ENCODE peak calls at places on chromosome 10, in seven cellular contexts. One of them, this sample, is unnamed. For H3K4me1 and H3K36me3, the result is how much of the 10 kb centered on the place peaks cover.

GRCh38 chr10:47409866-47410256 is 25.8 kb upstream of the ZNF488 start:
- DNase-seq in esophagus muscularis mucosa: no peak
- DNase-seq in lower lobe of right lung: no peak
- DNase-seq in colonic mucosa: no peak
- DNase-seq in tibial nerve: no peak
- DNase-seq in transverse colon: no peak
- DNase-seq in neural progenitor cell: no peak
- DNase-seq in this sample: no peak

GRCh38 chr10:96588060-96588554 is 1.3 kb upstream of the TM9SF3 start:
- DNase-seq in esophagus muscularis mucosa: no peak
- DNase-seq in lower lobe of right lung: no peak
- DNase-seq in colonic mucosa: no peak
- DNase-seq in tibial nerve: no peak
- DNase-seq in transverse colon: peak
- DNase-seq in neural progenitor cell: no peak
- DNase-seq in this sample: no peak

GRCh38 chr10:2748287-2748686 is 319.1 kb upstream of the PFKP start:
- DNase-seq in esophagus muscularis mucosa: no peak
- DNase-seq in lower lobe of right lung: no peak
- DNase-seq in colonic mucosa: no peak
- DNase-seq in tibial nerve: no peak
- DNase-seq in transverse colon: no peak
- DNase-seq in neural progenitor cell: no peak
- DNase-seq in this sample: no peak

GRCh38 chr10:1120761-1121160 is 64.6 kb downstream of the WDR37 start:
- DNase-seq in esophagus muscularis mucosa: no peak
- DNase-seq in lower lobe of right lung: no peak
- DNase-seq in colonic mucosa: peak
- DNase-seq in tibial nerve: no peak
- DNase-seq in transverse colon: no peak
- DNase-seq in neural progenitor cell: no peak
- DNase-seq in this sample: no peak

GRCh38 chr10:44468965-44469364 is 84.1 kb upstream of the CXCL12 start:
- DNase-seq in esophagus muscularis mucosa: no peak
- DNase-seq in lower lobe of right lung: no peak
- DNase-seq in colonic mucosa: no peak
- DNase-seq in tibial nerve: no peak
- DNase-seq in transverse colon: no peak
- DNase-seq in neural progenitor cell: no peak
- DNase-seq in this sample: no peak

GRCh38 chr10:31350891-31351290 is 31.9 kb downstream of the ZEB1 start:
- DNase-seq in esophagus muscularis mucosa: no peak
- DNase-seq in lower lobe of right lung: no peak
- DNase-seq in colonic mucosa: no peak
- DNase-seq in tibial nerve: no peak
- DNase-seq in transverse colon: no peak
- DNase-seq in neural progenitor cell: no peak
- DNase-seq in this sample: no peak

GRCh38 chr10:129717816-129718547 is 246.1 kb downstream of the EBF3 start:
- DNase-seq in esophagus muscularis mucosa: no peak
- DNase-seq in lower lobe of right lung: no peak
- DNase-seq in colonic mucosa: no peak
- DNase-seq in tibial nerve: no peak
- DNase-seq in transverse colon: no peak
- DNase-seq in neural progenitor cell: no peak
- DNase-seq in this sample: no peak

GRCh38 chr10:107865691-107866090 is 701.2 kb upstream of the SORCS1 start:
- DNase-seq in esophagus muscularis mucosa: no peak
- DNase-seq in lower lobe of right lung: no peak
- DNase-seq in colonic mucosa: no peak
- DNase-seq in tibial nerve: no peak
- DNase-seq in transverse colon: no peak
- DNase-seq in neural progenitor cell: no peak
- DNase-seq in this sample: no peak

GRCh38 chr10:72277996-72278667 is 4.4 kb downstream of the DDIT4 start:
- DNase-seq in esophagus muscularis mucosa: no peak
- DNase-seq in lower lobe of right lung: no peak
- DNase-seq in colonic mucosa: peak
- DNase-seq in tibial nerve: no peak
- DNase-seq in transverse colon: no peak
- DNase-seq in neural progenitor cell: no peak
- DNase-seq in this sample: no peak

GRCh38 chr10:99850767-99851127 is 68.3 kb downstream of the ABCC2 start:
- DNase-seq in esophagus muscularis mucosa: no peak
- DNase-seq in lower lobe of right lung: no peak
- DNase-seq in colonic mucosa: no peak
- DNase-seq in tibial nerve: no peak
- DNase-seq in transverse colon: no peak
- DNase-seq in neural progenitor cell: no peak
- DNase-seq in this sample: no peak

GRCh38 chr10:87931836-87932230 is 68.4 kb downstream of the PTEN start:
- DNase-seq in esophagus muscularis mucosa: no peak
- DNase-seq in lower lobe of right lung: no peak
- DNase-seq in colonic mucosa: no peak
- DNase-seq in tibial nerve: no peak
- DNase-seq in transverse colon: no peak
- DNase-seq in neural progenitor cell: no peak
- DNase-seq in this sample: no peak

GRCh38 chr10:69409968-69410367 is 6.8 kb downstream of the TACR2 start:
- DNase-seq in esophagus muscularis mucosa: no peak
- DNase-seq in lower lobe of right lung: no peak
- DNase-seq in colonic mucosa: no peak
- DNase-seq in tibial nerve: peak
- DNase-seq in transverse colon: peak
- DNase-seq in neural progenitor cell: no peak
- DNase-seq in this sample: peak

GRCh38 chr10:60270426-60270825 is 119.2 kb downstream of the ANK3 start:
- DNase-seq in esophagus muscularis mucosa: no peak
- DNase-seq in lower lobe of right lung: no peak
- DNase-seq in colonic mucosa: no peak
- DNase-seq in tibial nerve: no peak
- DNase-seq in transverse colon: no peak
- DNase-seq in neural progenitor cell: no peak
- DNase-seq in this sample: no peak

GRCh38 chr10:60266513-60266912 is 123.2 kb downstream of the ANK3 start:
- DNase-seq in esophagus muscularis mucosa: no peak
- DNase-seq in lower lobe of right lung: no peak
- DNase-seq in colonic mucosa: no peak
- DNase-seq in tibial nerve: no peak
- DNase-seq in transverse colon: no peak
- DNase-seq in neural progenitor cell: no peak
- DNase-seq in this sample: no peak

GRCh38 chr10:60271319-60272040 is 118.2 kb downstream of the ANK3 start:
- DNase-seq in esophagus muscularis mucosa: no peak
- DNase-seq in lower lobe of right lung: no peak
- DNase-seq in colonic mucosa: no peak
- DNase-seq in tibial nerve: no peak
- DNase-seq in transverse colon: no peak
- DNase-seq in neural progenitor cell: no peak
- DNase-seq in this sample: no peak

GRCh38 chr10:60262647-60263126 is 127.0 kb downstream of the ANK3 start:
- DNase-seq in esophagus muscularis mucosa: no peak
- DNase-seq in lower lobe of right lung: no peak
- DNase-seq in colonic mucosa: no peak
- DNase-seq in tibial nerve: no peak
- DNase-seq in transverse colon: no peak
- DNase-seq in neural progenitor cell: no peak
- DNase-seq in this sample: no peak

DNA sequence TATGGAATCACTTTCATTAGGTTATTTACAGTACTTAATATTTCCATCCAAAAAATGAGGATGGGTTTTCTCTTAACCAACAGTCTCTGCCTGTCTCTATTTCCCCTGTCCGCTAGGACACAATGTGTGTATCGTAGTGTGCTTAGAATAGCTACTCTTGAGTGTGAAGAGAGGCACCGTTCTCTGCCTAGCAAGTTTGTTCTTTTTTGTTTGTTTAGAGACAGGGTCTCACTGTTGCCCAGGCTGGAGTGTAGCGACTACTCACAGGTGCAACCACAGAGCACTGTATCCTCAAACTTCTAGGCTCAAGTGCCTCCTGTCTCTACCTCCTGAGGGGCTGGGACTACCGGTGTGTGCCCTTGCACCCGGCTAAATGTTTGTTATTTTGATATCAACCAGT is 121.9 kb downstream of the ANK3 start:
- DNase-seq in esophagus muscularis mucosa: no peak
- DNase-seq in lower lobe of right lung: no peak
- DNase-seq in colonic mucosa: no peak
- DNase-seq in tibial nerve: no peak
- DNase-seq in transverse colon: no peak
- DNase-seq in neural progenitor cell: no peak
- DNase-seq in this sample: no peak
- H3K4me1 ChIP-seq in esophagus muscularis mucosa: under half
- H3K4me1 ChIP-seq in lower lobe of right lung: under half
- H3K4me1 ChIP-seq in colonic mucosa: under half
- H3K4me1 ChIP-seq in tibial nerve: under half
- H3K4me1 ChIP-seq in transverse colon: under half
- H3K4me1 ChIP-seq in neural progenitor cell: under half
- H3K4me1 ChIP-seq in this sample: under half

DNA sequence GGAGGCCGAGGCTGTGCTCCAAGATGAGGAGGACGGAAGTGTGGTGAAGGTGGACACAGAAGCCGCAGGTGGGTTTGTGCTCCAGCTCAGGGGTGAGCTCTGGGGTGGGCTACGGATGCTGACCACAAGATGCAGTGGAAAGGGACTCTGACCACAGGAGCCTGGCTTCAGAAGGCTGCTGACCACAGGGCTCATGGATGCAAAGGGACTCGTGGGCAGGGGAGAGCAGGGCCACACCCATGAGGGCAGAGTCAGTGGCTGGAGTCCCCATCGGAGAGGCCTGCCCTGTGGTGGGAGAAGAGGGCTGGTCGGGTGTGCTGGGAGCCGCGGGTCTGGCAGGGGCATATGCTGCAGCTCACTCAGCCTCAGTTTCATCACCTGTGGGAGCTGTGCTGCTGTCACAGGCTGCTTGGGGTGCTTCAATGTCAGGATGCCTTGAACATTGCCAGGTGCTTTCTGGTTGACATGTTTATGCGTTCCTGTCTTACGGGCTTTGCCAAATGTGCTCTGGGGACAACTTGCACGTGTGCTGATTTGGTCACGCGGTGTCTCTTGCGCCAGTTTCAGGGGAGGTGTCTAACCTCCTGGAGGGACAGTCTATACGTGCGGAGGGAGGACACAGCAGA is 13.7 kb downstream of the SCART1 start:
- DNase-seq in esophagus muscularis mucosa: peak
- DNase-seq in lower lobe of right lung: no peak
- DNase-seq in colonic mucosa: no peak
- DNase-seq in tibial nerve: no peak
- DNase-seq in transverse colon: no peak
- DNase-seq in neural progenitor cell: no peak
- DNase-seq in this sample: no peak
- H3K36me3 ChIP-seq in esophagus muscularis mucosa: under half
- H3K36me3 ChIP-seq in lower lobe of right lung: under half
- H3K36me3 ChIP-seq in colonic mucosa: under half
- H3K36me3 ChIP-seq in tibial nerve: under half
- H3K36me3 ChIP-seq in transverse colon: under half
- H3K36me3 ChIP-seq in neural progenitor cell: under half
- H3K36me3 ChIP-seq in this sample: under half

GRCh38 chr10:124629842-124630241 is 114.3 kb downstream of the FAM53B start:
- DNase-seq in esophagus muscularis mucosa: no peak
- DNase-seq in lower lobe of right lung: no peak
- DNase-seq in colonic mucosa: no peak
- DNase-seq in tibial nerve: no peak
- DNase-seq in transverse colon: no peak
- DNase-seq in neural progenitor cell: no peak
- DNase-seq in this sample: no peak

GRCh38 chr10:124627851-124628675 is 116.1 kb downstream of the FAM53B start:
- DNase-seq in esophagus muscularis mucosa: no peak
- DNase-seq in lower lobe of right lung: no peak
- DNase-seq in colonic mucosa: no peak
- DNase-seq in tibial nerve: no peak
- DNase-seq in transverse colon: no peak
- DNase-seq in neural progenitor cell: no peak
- DNase-seq in this sample: peak

GRCh38 chr10:124629410-124629809 is 114.8 kb downstream of the FAM53B start:
- DNase-seq in esophagus muscularis mucosa: no peak
- DNase-seq in lower lobe of right lung: no peak
- DNase-seq in colonic mucosa: no peak
- DNase-seq in tibial nerve: no peak
- DNase-seq in transverse colon: no peak
- DNase-seq in neural progenitor cell: no peak
- DNase-seq in this sample: no peak

GRCh38 chr10:124626759-124627380 is 117.3 kb downstream of the FAM53B start:
- DNase-seq in esophagus muscularis mucosa: no peak
- DNase-seq in lower lobe of right lung: peak
- DNase-seq in colonic mucosa: peak
- DNase-seq in tibial nerve: no peak
- DNase-seq in transverse colon: peak
- DNase-seq in neural progenitor cell: no peak
- DNase-seq in this sample: no peak

GRCh38 chr10:124628676-124629021 is 115.5 kb downstream of the FAM53B start:
- DNase-seq in esophagus muscularis mucosa: no peak
- DNase-seq in lower lobe of right lung: no peak
- DNase-seq in colonic mucosa: no peak
- DNase-seq in tibial nerve: no peak
- DNase-seq in transverse colon: no peak
- DNase-seq in neural progenitor cell: no peak
- DNase-seq in this sample: no peak
- H3K27ac ChIP-seq in esophagus muscularis mucosa: peak
- H3K27ac ChIP-seq in lower lobe of right lung: no peak
- H3K27ac ChIP-seq in colonic mucosa: no peak
- H3K27ac ChIP-seq in tibial nerve: peak
- H3K27ac ChIP-seq in transverse colon: no peak
- H3K27ac ChIP-seq in neural progenitor cell: no peak
- H3K27ac ChIP-seq in this sample: peak

GRCh38 chr10:119350529-119351001 is 143.2 kb downstream of the GRK5 start:
- DNase-seq in esophagus muscularis mucosa: no peak
- DNase-seq in lower lobe of right lung: no peak
- DNase-seq in colonic mucosa: no peak
- DNase-seq in tibial nerve: no peak
- DNase-seq in transverse colon: no peak
- DNase-seq in neural progenitor cell: no peak
- DNase-seq in this sample: no peak
- H3K4me1 ChIP-seq in esophagus muscularis mucosa: half or more
- H3K4me1 ChIP-seq in lower lobe of right lung: under half
- H3K4me1 ChIP-seq in colonic mucosa: under half
- H3K4me1 ChIP-seq in tibial nerve: under half
- H3K4me1 ChIP-seq in transverse colon: under half
- H3K4me1 ChIP-seq in neural progenitor cell: under half
- H3K4me1 ChIP-seq in this sample: under half

GRCh38 chr10:104040862-104041789 is 44.6 kb downstream of the COL17A1 start:
- DNase-seq in esophagus muscularis mucosa: peak
- DNase-seq in lower lobe of right lung: no peak
- DNase-seq in colonic mucosa: no peak
- DNase-seq in tibial nerve: no peak
- DNase-seq in transverse colon: no peak
- DNase-seq in neural progenitor cell: no peak
- DNase-seq in this sample: no peak
- H3K36me3 ChIP-seq in esophagus muscularis mucosa: under half
- H3K36me3 ChIP-seq in lower lobe of right lung: under half
- H3K36me3 ChIP-seq in colonic mucosa: under half
- H3K36me3 ChIP-seq in tibial nerve: under half
- H3K36me3 ChIP-seq in transverse colon: under half
- H3K36me3 ChIP-seq in neural progenitor cell: under half
- H3K36me3 ChIP-seq in this sample: under half

This sample was measured in tibial artery.